ENCODE peak calls at places on chromosomes 6 and 20, in nine cellular contexts. One of them, this sample, is unnamed.

GRCh38 chr6:67190733-67191132 is 1444.3 kb upstream of the ADGRB3 start:
- DNase-seq in effector CD4-positive, alpha-beta T cell: no peak
- DNase-seq in pons: no peak
- DNase-seq in cardiac muscle cell: no peak
- DNase-seq in astrocyte of the hippocampus: no peak
- DNase-seq in sigmoid colon: no peak
- DNase-seq in GF-D8: no peak
- DNase-seq in KBM-7: no peak
- DNase-seq in NCI-H82: no peak
- DNase-seq in this sample: no peak

GRCh38 chr6:6315660-6316059 is 4.8 kb downstream of the F13A1 start:
- DNase-seq in NCI-H82: peak
- DNase-seq in pons: peak
- DNase-seq in astrocyte of the hippocampus: peak
- DNase-seq in KBM-7: peak
- DNase-seq in cardiac muscle cell: peak
- DNase-seq in GF-D8: no peak
- DNase-seq in effector CD4-positive, alpha-beta T cell: no peak
- DNase-seq in sigmoid colon: no peak
- DNase-seq in this sample: peak

GRCh38 chr20:44006126-44006525 is 91.5 kb downstream of the TOX2 start:
- DNase-seq in pons: no peak
- DNase-seq in sigmoid colon: no peak
- DNase-seq in NCI-H82: no peak
- DNase-seq in cardiac muscle cell: no peak
- DNase-seq in GF-D8: no peak
- DNase-seq in effector CD4-positive, alpha-beta T cell: no peak
- DNase-seq in KBM-7: no peak
- DNase-seq in astrocyte of the hippocampus: no peak
- DNase-seq in this sample: no peak

GRCh38 chr6:89984926-89985743 is 90.9 kb downstream of the GJA10 start:
- DNase-seq in NCI-H82: peak
- DNase-seq in KBM-7: no peak
- DNase-seq in GF-D8: no peak
- DNase-seq in cardiac muscle cell: peak
- DNase-seq in effector CD4-positive, alpha-beta T cell: no peak
- DNase-seq in sigmoid colon: peak
- DNase-seq in astrocyte of the hippocampus: peak
- DNase-seq in pons: peak
- DNase-seq in this sample: no peak

GRCh38 chr6:158996863-158997262 is 3.1 kb downstream of the RSPH3 start:
- DNase-seq in KBM-7: peak
- DNase-seq in GF-D8: no peak
- DNase-seq in astrocyte of the hippocampus: no peak
- DNase-seq in NCI-H82: no peak
- DNase-seq in effector CD4-positive, alpha-beta T cell: no peak
- DNase-seq in pons: no peak
- DNase-seq in sigmoid colon: no peak
- DNase-seq in cardiac muscle cell: no peak
- DNase-seq in this sample: no peak

GRCh38 chr20:41475507-41475906 is 108.9 kb upstream of the EMILIN3 start:
- DNase-seq in NCI-H82: peak
- DNase-seq in effector CD4-positive, alpha-beta T cell: no peak
- DNase-seq in cardiac muscle cell: peak
- DNase-seq in sigmoid colon: no peak
- DNase-seq in KBM-7: no peak
- DNase-seq in astrocyte of the hippocampus: peak
- DNase-seq in pons: no peak
- DNase-seq in GF-D8: no peak
- DNase-seq in this sample: no peak

GRCh38 chr6:162999575-163000285 is 272.0 kb downstream of the PACRG start:
- DNase-seq in effector CD4-positive, alpha-beta T cell: no peak
- DNase-seq in astrocyte of the hippocampus: peak
- DNase-seq in GF-D8: no peak
- DNase-seq in KBM-7: no peak
- DNase-seq in NCI-H82: no peak
- DNase-seq in pons: no peak
- DNase-seq in sigmoid colon: no peak
- DNase-seq in cardiac muscle cell: peak
- DNase-seq in this sample: no peak

GRCh38 chr6:149856256-149856994 is 7.7 kb downstream of the LRP11 start:
- DNase-seq in sigmoid colon: no peak
- DNase-seq in cardiac muscle cell: no peak
- DNase-seq in pons: no peak
- DNase-seq in effector CD4-positive, alpha-beta T cell: no peak
- DNase-seq in NCI-H82: no peak
- DNase-seq in astrocyte of the hippocampus: no peak
- DNase-seq in GF-D8: no peak
- DNase-seq in KBM-7: no peak
- DNase-seq in this sample: no peak

GRCh38 chr6:11251553-11252358 is 19.3 kb upstream of the NEDD9 start:
- DNase-seq in GF-D8: no peak
- DNase-seq in sigmoid colon: peak
- DNase-seq in pons: peak
- DNase-seq in KBM-7: no peak
- DNase-seq in cardiac muscle cell: peak
- DNase-seq in astrocyte of the hippocampus: peak
- DNase-seq in NCI-H82: no peak
- DNase-seq in effector CD4-positive, alpha-beta T cell: no peak
- DNase-seq in this sample: no peak

GRCh38 chr6:42702200-42702599 is 20.2 kb downstream of the PRPH2 start:
- DNase-seq in KBM-7: no peak
- DNase-seq in sigmoid colon: no peak
- DNase-seq in astrocyte of the hippocampus: peak
- DNase-seq in cardiac muscle cell: peak
- DNase-seq in GF-D8: no peak
- DNase-seq in effector CD4-positive, alpha-beta T cell: no peak
- DNase-seq in NCI-H82: no peak
- DNase-seq in pons: no peak
- DNase-seq in this sample: no peak

GRCh38 chr6:110944681-110945151 is 13.8 kb upstream of the GTF3C6 start:
- DNase-seq in GF-D8: no peak
- DNase-seq in pons: no peak
- DNase-seq in sigmoid colon: no peak
- DNase-seq in astrocyte of the hippocampus: peak
- DNase-seq in NCI-H82: no peak
- DNase-seq in effector CD4-positive, alpha-beta T cell: no peak
- DNase-seq in KBM-7: peak
- DNase-seq in cardiac muscle cell: peak
- DNase-seq in this sample: no peak

GRCh38 chr6:127342946-127343752 is at the start of gene ECHDC1:
- DNase-seq in effector CD4-positive, alpha-beta T cell: peak
- DNase-seq in sigmoid colon: peak
- DNase-seq in cardiac muscle cell: peak
- DNase-seq in GF-D8: peak
- DNase-seq in NCI-H82: peak
- DNase-seq in pons: peak
- DNase-seq in KBM-7: no peak
- DNase-seq in astrocyte of the hippocampus: peak
- DNase-seq in this sample: peak